ENCODE peak calls at places on chromosomes 4 and X, in nine cellular contexts. V is HAP-1; E is activated naive CD4-positive, alpha-beta T cell; H is CD4-positive, alpha-beta memory T cell; T is fibroblast of the aortic adventitia; R is spleen; U is A172; W is stimulated activated CD8-positive, alpha-beta memory T cell treated with anti-CD3 and anti-CD28 coated beads, Interleukin-15, amount 100 ng/mL, for 1 hour; M is AG09319. L is an unnamed sample.

GRCh38 chr4:2071252-2071911 is 12.3 kb downstream of the NAT8L start:
- DNase-seq in V (no peak), E (no peak), H (no peak), T (no peak), R (peak; percentile 65), U (no peak), W (no peak), M (no peak), L (no peak)

GRCh38 chrX:110428144-110428543 is 69.5 kb downstream of the RTL9 start:
- DNase-seq in V (no peak), E (no peak), H (no peak), T (no peak), R (no peak), U (no peak), W (no peak), M (no peak), L (no peak)

GRCh38 chrX:16807976-16808542 is 21.8 kb downstream of the TXLNG start:
- DNase-seq in V (peak; percentile 28), E (no peak), H (no peak), T (peak; percentile 70), R (no peak), U (no peak), W (no peak), M (no peak), L (no peak)

GRCh38 chrX:136529795-136530194 is 2.2 kb upstream of the VGLL1 start:
- DNase-seq in V (no peak), E (no peak), H (no peak), T (no peak), R (no peak), U (no peak), W (no peak), M (no peak), L (no peak)

GRCh38 chr4:92497141-92497540 is 193.4 kb downstream of the GRID2 start:
- DNase-seq in V (no peak), E (no peak), H (no peak), T (no peak), R (no peak), U (no peak), W (no peak), M (no peak), L (no peak)

GRCh38 chrX:108361316-108361715 is 76.9 kb downstream of the COL4A6 start:
- DNase-seq in V (peak; percentile 22), E (no peak), H (no peak), T (peak; percentile 43), R (no peak), U (no peak), W (no peak), M (no peak), L (no peak)

GRCh38 chr4:155392486-155393184 is 15.9 kb upstream of the MAP9 start:
- DNase-seq in V (no peak), E (no peak), H (no peak), T (peak; percentile 65), R (no peak), U (peak; percentile 87), W (no peak), M (no peak), L (no peak)

GRCh38 chr4:72463724-72464123 is 105.3 kb downstream of the ADAMTS3 start:
- DNase-seq in V (no peak), E (no peak), H (no peak), T (no peak), R (no peak), U (no peak), W (no peak), M (no peak), L (no peak)

GRCh38 chr4:107133965-107134364 is 97.9 kb upstream of the DKK2 start:
- DNase-seq in V (no peak), E (no peak), H (no peak), T (no peak), R (no peak), U (no peak), W (no peak), M (no peak), L (no peak)

GRCh38 chrX:19870710-19871490 is 16.5 kb downstream of the SH3KBP1 start:
- DNase-seq in V (no peak), E (no peak), H (no peak), T (no peak), R (no peak), U (no peak), W (no peak), M (no peak), L (no peak)

GRCh38 chr4:81883004-81883403 is 411.3 kb upstream of the RASGEF1B start:
- DNase-seq in V (no peak), E (no peak), H (no peak), T (no peak), R (no peak), U (no peak), W (no peak), M (no peak), L (no peak)

GRCh38 chrX:54494970-54495813 is 842 bp downstream of the FGD1 start:
- DNase-seq in V (no peak), E (no peak), H (no peak), T (no peak), R (no peak), U (no peak), W (no peak), M (no peak), L (peak; percentile 16)

GRCh38 chr4:57501715-57502114 is 391.5 kb upstream of the IGFBP7 start:
- DNase-seq in V (no peak), E (no peak), H (no peak), T (peak; percentile 20), R (no peak), U (peak; percentile 78), W (no peak), M (no peak), L (no peak)

GRCh38 chrX:124529786-124530185 is 183.4 kb downstream of the SH2D1A start:
- DNase-seq in V (no peak), E (no peak), H (no peak), T (no peak), R (no peak), U (no peak), W (no peak), M (no peak), L (no peak)

GRCh38 chr4:138035781-138036258 is 206.3 kb downstream of the SLC7A11 start:
- DNase-seq in V (peak; percentile 62), E (no peak), H (no peak), T (peak; percentile 88), R (no peak), U (peak; percentile 60), W (no peak), M (no peak), L (peak; percentile 31)